ENCODE peak calls at places on chromosomes 2 and 18, in five cellular contexts. B is neural crest cell; P is effector CD4-positive, alpha-beta T cell; I is activated naive CD8-positive, alpha-beta T cell treated with anti-CD3 and anti-CD28 coated beads, Interleukin-2, amount 50 U/mL, for 24 hours; J is H1. C is an unnamed sample.

GRCh38 chr18:58942486-58942885 is 77.8 kb downstream of the ZNF532 start:
- DNase-seq in B (no peak), P (no peak), I (no peak), J (no peak), C (no peak)

GRCh38 chr2:8036366-8036765 is 645.5 kb upstream of the ID2 start:
- DNase-seq in B (no peak), P (no peak), I (no peak), J (no peak), C (no peak)

GRCh38 chr2:204967199-204967995 is 422.1 kb downstream of the PARD3B start:
- DNase-seq in P (peak), I (peak), J (no peak), B (no peak), C (no peak)

GRCh38 chr2:74498500-74499268 is 719 bp downstream of the LBX2 start:
- DNase-seq in B (peak), P (no peak), J (no peak), I (peak), C (no peak)

GRCh38 chr2:173568054-173568453 is 213.4 kb downstream of the CDCA7 start:
- DNase-seq in I (no peak), J (peak), P (no peak), B (peak), C (no peak)

GRCh38 chr18:23719634-23720201 is 30.5 kb downstream of the LAMA3 start:
- DNase-seq in B (no peak), P (no peak), J (peak), I (no peak), C (no peak)

GRCh38 chr2:109098251-109098920 is 30.6 kb upstream of the SH3RF3 start:
- DNase-seq in I (no peak), J (no peak), P (no peak), B (no peak), C (no peak)

GRCh38 chr2:229133155-229133772 is 137.8 kb downstream of the PID1 start:
- DNase-seq in I (no peak), J (no peak), B (no peak), P (no peak), C (no peak)

GRCh38 chr18:3466872-3467271 is 16.9 kb downstream of the TGIF1 start:
- DNase-seq in J (no peak), I (no peak), P (no peak), B (no peak), C (no peak)

GRCh38 chr18:47595816-47596501 is 334.5 kb downstream of the SMAD2 start:
- DNase-seq in J (no peak), P (no peak), I (peak), B (no peak), C (peak)

GRCh38 chr2:74440005-74440377 is 1.7 kb downstream of the RTKN start:
- DNase-seq in B (peak), J (no peak), P (no peak), I (no peak), C (no peak)

GRCh38 chr2:176283268-176283667 is 14.0 kb downstream of the MTX2 start:
- DNase-seq in P (no peak), J (no peak), I (no peak), B (no peak), C (no peak)

GRCh38 chr2:170714156-170715061 is 728 bp upstream of the SP5 start:
- DNase-seq in J (no peak), I (peak), P (no peak), B (peak), C (peak)

GRCh38 chr18:51726614-51727013 is 529.1 kb upstream of the MEX3C start:
- DNase-seq in J (no peak), P (no peak), B (no peak), I (no peak), C (no peak)

GRCh38 chr2:182181381-182181780 is 195.7 kb downstream of the PPP1R1C start:
- DNase-seq in B (no peak), I (no peak), P (no peak), J (no peak), C (no peak)